ENCODE peak calls at places on chromosomes 12 and 14, in five cellular contexts. H is body of pancreas, L is MM.1S, N is OCI-LY7, C is neural progenitor cell. M is an unnamed sample.

GRCh38 chr12:118982308-118982707 is 967 bp downstream of the SRRM4 start:
- DNase-seq in N (no peak), C (no peak), L (no peak), H (no peak), M (no peak)

GRCh38 chr14:86296173-86296572 is 766.2 kb downstream of the FLRT2 start:
- DNase-seq in C (no peak), L (no peak), H (no peak), N (no peak), M (no peak)

GRCh38 chr14:83467811-83468210 is 1934.2 kb upstream of the SEL1L start:
- DNase-seq in H (no peak), N (no peak), C (no peak), L (no peak), M (no peak)

GRCh38 chr14:92323031-92323915 is at the start of gene SLC24A4:
- DNase-seq in H (no peak), C (peak), L (no peak), N (no peak), M (no peak)

GRCh38 chr14:37595809-37596595 is 573 bp downstream of the TTC6 start:
- DNase-seq in L (peak), C (peak), N (no peak), H (peak), M (no peak)

GRCh38 chr14:96816281-96816680 is 19.1 kb downstream of the VRK1 start:
- DNase-seq in H (no peak), C (no peak), L (no peak), N (no peak), M (peak)

GRCh38 chr14:26415618-26416123 is 182.2 kb downstream of the NOVA1 start:
- DNase-seq in C (no peak), L (no peak), N (no peak), H (peak), M (no peak)

GRCh38 chr12:4540170-4540569 is 1.5 kb downstream of the RAD51AP1 start:
- DNase-seq in N (peak), C (no peak), L (no peak), H (no peak), M (no peak)

GRCh38 chr14:80764496-80764895 is 177.0 kb downstream of the CEP128 start:
- DNase-seq in H (no peak), N (no peak), L (no peak), C (no peak), M (no peak)

GRCh38 chr12:12133785-12134184 is 63.0 kb downstream of the BCL2L14 start:
- DNase-seq in L (no peak), H (no peak), N (no peak), C (no peak), M (no peak)

GRCh38 chr14:91425720-91426032 is 8.1 kb upstream of the CCDC88C start:
- DNase-seq in N (peak), H (no peak), C (no peak), L (no peak), M (no peak)

GRCh38 chr12:88036368-88036965 is 7.3 kb upstream of the C12orf50 start:
- DNase-seq in N (peak), L (no peak), H (peak), C (no peak), M (no peak)

GRCh38 chr12:11183009-11183408 is 3.7 kb downstream of the TAS2R42 start:
- DNase-seq in H (no peak), N (no peak), L (no peak), C (no peak), M (no peak)

GRCh38 chr14:50941151-50941550 is 3.1 kb downstream of the PYGL start:
- DNase-seq in L (no peak), H (no peak), C (no peak), N (no peak), M (no peak)

GRCh38 chr12:9673404-9674225 is 4.1 kb downstream of the CLEC2D start:
- DNase-seq in H (peak), L (peak), C (no peak), N (peak), M (peak)
- H3K4me3 ChIP-seq in H (no peak), L (no peak), C (no peak), N (peak), M (no peak)

GRCh38 chr12:109663766-109664165 is 49.9 kb upstream of the FAM222A start:
- DNase-seq in C (no peak), H (no peak), N (no peak), L (no peak), M (no peak)
- H3K4me3 ChIP-seq in C (no peak), H (no peak), N (no peak), L (no peak), M (no peak)

GRCh38 chr14:24401810-24402702 is 3.3 kb downstream of the NYNRIN start:
- DNase-seq in L (no peak), H (no peak), C (no peak), N (no peak), M (no peak)
- H3K4me3 ChIP-seq in L (no peak), H (no peak), C (no peak), N (no peak), M (no peak)

GRCh38 chr12:15662303-15662980 is 126.7 kb downstream of the EPS8 start:
- DNase-seq in L (no peak), H (no peak), C (no peak), N (no peak), M (no peak)
- H3K4me3 ChIP-seq in L (no peak), H (no peak), C (no peak), N (no peak), M (no peak)

GRCh38 chr14:64656986-64657385 is 47.2 kb upstream of the PLEKHG3 start:
- DNase-seq in N (no peak), H (peak), C (no peak), L (no peak), M (no peak)
- H3K4me3 ChIP-seq in N (no peak), H (no peak), C (no peak), L (no peak), M (no peak)

GRCh38 chr12:54497883-54498282 is 331 bp downstream of the NCKAP1L start:
- DNase-seq in C (no peak), L (peak), N (no peak), H (no peak), M (no peak)
- H3K4me3 ChIP-seq in C (no peak), L (peak), N (peak), H (no peak), M (peak)

GRCh38 chr12:68614105-68614679 is 3.5 kb downstream of the RAP1B start:
- DNase-seq in L (no peak), C (no peak), H (no peak), N (no peak), M (no peak)
- H3K4me3 ChIP-seq in L (no peak), C (no peak), H (no peak), N (peak), M (no peak)

GRCh38 chr14:64721391-64721791 is 17.2 kb downstream of the PLEKHG3 start:
- DNase-seq in N (no peak), C (no peak), H (peak), L (no peak), M (no peak)
- H3K4me3 ChIP-seq in N (no peak), C (no peak), H (no peak), L (no peak), M (no peak)

GRCh38 chr12:128068211-128068610 is 198.8 kb upstream of the TMEM132C start:
- DNase-seq in C (no peak), L (no peak), N (no peak), H (no peak), M (no peak)
- H3K4me3 ChIP-seq in C (no peak), L (no peak), N (no peak), H (no peak), M (no peak)